ENCODE peak calls at places on chromosomes 5 and 9, in five cellular contexts. One of them, this sample, is unnamed.

GRCh38 chr9:136088481-136088938 is 6.6 kb downstream of the NACC2 start:
- DNase-seq in epithelial cell of proximal tubule: no peak
- DNase-seq in OCI-LY7: no peak
- DNase-seq in fibroblast of villous mesenchyme: no peak
- DNase-seq in fibroblast of mammary gland: no peak
- DNase-seq in this sample: no peak

GRCh38 chr5:96714951-96715451 is 52.8 kb downstream of the CAST start:
- DNase-seq in epithelial cell of proximal tubule: peak; percentile 92
- DNase-seq in OCI-LY7: peak; percentile 7
- DNase-seq in fibroblast of villous mesenchyme: peak; percentile 94
- DNase-seq in fibroblast of mammary gland: peak; percentile 84
- DNase-seq in this sample: peak; percentile 91

GRCh38 chr5:149561848-149562247 is 10.6 kb upstream of the CSNK1A1 start:
- DNase-seq in epithelial cell of proximal tubule: peak; percentile 77
- DNase-seq in OCI-LY7: peak; percentile 17
- DNase-seq in fibroblast of villous mesenchyme: peak; percentile 95
- DNase-seq in fibroblast of mammary gland: peak; percentile 98
- DNase-seq in this sample: peak; percentile 97

GRCh38 chr9:16884952-16885513 is 14.6 kb upstream of the BNC2 start:
- DNase-seq in epithelial cell of proximal tubule: no peak
- DNase-seq in OCI-LY7: no peak
- DNase-seq in fibroblast of villous mesenchyme: peak; percentile 98
- DNase-seq in fibroblast of mammary gland: peak; percentile 85
- DNase-seq in this sample: peak; percentile 57

GRCh38 chr5:159337291-159337974 is 7.1 kb upstream of the IL12B start:
- DNase-seq in epithelial cell of proximal tubule: no peak
- DNase-seq in OCI-LY7: no peak
- DNase-seq in fibroblast of villous mesenchyme: peak; percentile 63
- DNase-seq in fibroblast of mammary gland: peak; percentile 53
- DNase-seq in this sample: peak; percentile 39

GRCh38 chr5:22521521-22521920 is 331.6 kb downstream of the CDH12 start:
- DNase-seq in epithelial cell of proximal tubule: no peak
- DNase-seq in OCI-LY7: no peak
- DNase-seq in fibroblast of villous mesenchyme: no peak
- DNase-seq in fibroblast of mammary gland: no peak
- DNase-seq in this sample: peak; percentile 3

GRCh38 chr5:91464886-91465646 is 81.9 kb upstream of the ARRDC3 start:
- DNase-seq in epithelial cell of proximal tubule: no peak
- DNase-seq in OCI-LY7: no peak
- DNase-seq in fibroblast of villous mesenchyme: no peak
- DNase-seq in fibroblast of mammary gland: no peak
- DNase-seq in this sample: peak; percentile 22

GRCh38 chr5:981466-981865 is 27.1 kb upstream of the NKD2 start:
- DNase-seq in epithelial cell of proximal tubule: no peak
- DNase-seq in OCI-LY7: no peak
- DNase-seq in fibroblast of villous mesenchyme: no peak
- DNase-seq in fibroblast of mammary gland: no peak
- DNase-seq in this sample: no peak

GRCh38 chr5:119239119-119239417 is 116.8 kb upstream of the TNFAIP8 start:
- DNase-seq in epithelial cell of proximal tubule: no peak
- DNase-seq in OCI-LY7: no peak
- DNase-seq in fibroblast of villous mesenchyme: no peak
- DNase-seq in fibroblast of mammary gland: no peak
- DNase-seq in this sample: no peak

GRCh38 chr9:138022756-138023393 is 145.3 kb downstream of the CACNA1B start:
- DNase-seq in epithelial cell of proximal tubule: no peak
- DNase-seq in OCI-LY7: no peak
- DNase-seq in fibroblast of villous mesenchyme: no peak
- DNase-seq in fibroblast of mammary gland: no peak
- DNase-seq in this sample: no peak

GRCh38 chr9:76456202-76456926 is 2.6 kb upstream of the GCNT1 start:
- DNase-seq in epithelial cell of proximal tubule: no peak
- DNase-seq in OCI-LY7: peak; percentile 88
- DNase-seq in fibroblast of villous mesenchyme: peak; percentile 97
- DNase-seq in fibroblast of mammary gland: peak; percentile 18
- DNase-seq in this sample: peak; percentile 56

GRCh38 chr9:91516061-91516460 is 92.4 kb upstream of the NFIL3 start:
- DNase-seq in epithelial cell of proximal tubule: no peak
- DNase-seq in OCI-LY7: no peak
- DNase-seq in fibroblast of villous mesenchyme: no peak
- DNase-seq in fibroblast of mammary gland: no peak
- DNase-seq in this sample: no peak

GRCh38 chr5:176611435-176611834 is 1.5 kb upstream of the GPRIN1 start:
- DNase-seq in epithelial cell of proximal tubule: no peak
- DNase-seq in OCI-LY7: peak; percentile 51
- DNase-seq in fibroblast of villous mesenchyme: peak; percentile 84
- DNase-seq in fibroblast of mammary gland: peak; percentile 85
- DNase-seq in this sample: peak; percentile 92

GRCh38 chr9:4980046-4980727 is 4.9 kb upstream of the JAK2 start:
- DNase-seq in epithelial cell of proximal tubule: no peak
- DNase-seq in OCI-LY7: no peak
- DNase-seq in fibroblast of villous mesenchyme: peak; percentile 56
- DNase-seq in fibroblast of mammary gland: peak; percentile 11
- DNase-seq in this sample: no peak

GRCh38 chr5:157821822-157822622 is 36.9 kb downstream of the CLINT1 start:
- DNase-seq in epithelial cell of proximal tubule: no peak
- DNase-seq in OCI-LY7: no peak
- DNase-seq in fibroblast of villous mesenchyme: peak; percentile 44
- DNase-seq in fibroblast of mammary gland: peak; percentile 58
- DNase-seq in this sample: peak; percentile 43

GRCh38 chr5:124704594-124705284 is 41.7 kb downstream of the ZNF608 start:
- DNase-seq in epithelial cell of proximal tubule: no peak
- DNase-seq in OCI-LY7: peak; percentile 85
- DNase-seq in fibroblast of villous mesenchyme: no peak
- DNase-seq in fibroblast of mammary gland: no peak
- DNase-seq in this sample: no peak

GRCh38 chr5:33969572-33970452 is 14.7 kb downstream of the SLC45A2 start:
- DNase-seq in epithelial cell of proximal tubule: no peak
- DNase-seq in OCI-LY7: peak; percentile 17
- DNase-seq in fibroblast of villous mesenchyme: peak; percentile 72
- DNase-seq in fibroblast of mammary gland: peak; percentile 69
- DNase-seq in this sample: peak; percentile 80

GRCh38 chr9:38026021-38026809 is 42.8 kb downstream of the SHB start:
- DNase-seq in epithelial cell of proximal tubule: no peak
- DNase-seq in OCI-LY7: no peak
- DNase-seq in fibroblast of villous mesenchyme: peak; percentile 93
- DNase-seq in fibroblast of mammary gland: peak; percentile 92
- DNase-seq in this sample: peak; percentile 90

GRCh38 chr9:126588491-126589168 is 25.1 kb upstream of the LMX1B start:
- DNase-seq in epithelial cell of proximal tubule: no peak
- DNase-seq in OCI-LY7: no peak
- DNase-seq in fibroblast of villous mesenchyme: no peak
- DNase-seq in fibroblast of mammary gland: no peak
- DNase-seq in this sample: no peak

GRCh38 chr5:141740885-141741284 is 58.9 kb upstream of the ARAP3 start:
- DNase-seq in epithelial cell of proximal tubule: no peak
- DNase-seq in OCI-LY7: no peak
- DNase-seq in fibroblast of villous mesenchyme: no peak
- DNase-seq in fibroblast of mammary gland: no peak
- DNase-seq in this sample: no peak

GRCh38 chr5:140565780-140566095 is 1.1 kb downstream of the SLC35A4 start:
- DNase-seq in epithelial cell of proximal tubule: no peak
- DNase-seq in OCI-LY7: no peak
- DNase-seq in fibroblast of villous mesenchyme: peak; percentile 57
- DNase-seq in fibroblast of mammary gland: peak; percentile 34
- DNase-seq in this sample: peak; percentile 46
- H3K4me3 ChIP-seq in epithelial cell of proximal tubule: peak overlapping the region; percentile 82
- H3K4me3 ChIP-seq in OCI-LY7: peak overlapping the region; percentile 87
- H3K4me3 ChIP-seq in fibroblast of villous mesenchyme: peak overlapping the region; percentile 97
- H3K4me3 ChIP-seq in fibroblast of mammary gland: peak overlapping the region; percentile 97
- H3K4me3 ChIP-seq in this sample: peak overlapping the region; percentile 90

GRCh38 chr5:18102733-18103132 is 468.5 kb downstream of the TAF11L14 start:
- DNase-seq in epithelial cell of proximal tubule: no peak
- DNase-seq in OCI-LY7: no peak
- DNase-seq in fibroblast of villous mesenchyme: no peak
- DNase-seq in fibroblast of mammary gland: no peak
- DNase-seq in this sample: no peak
- TF ChIP-seq CTCF in epithelial cell of proximal tubule: no peak
- TF ChIP-seq CTCF in OCI-LY7: peak; percentile 51
- TF ChIP-seq CTCF in fibroblast of villous mesenchyme: no peak
- TF ChIP-seq CTCF in fibroblast of mammary gland: no peak
- TF ChIP-seq CTCF in this sample: no peak

DNA sequence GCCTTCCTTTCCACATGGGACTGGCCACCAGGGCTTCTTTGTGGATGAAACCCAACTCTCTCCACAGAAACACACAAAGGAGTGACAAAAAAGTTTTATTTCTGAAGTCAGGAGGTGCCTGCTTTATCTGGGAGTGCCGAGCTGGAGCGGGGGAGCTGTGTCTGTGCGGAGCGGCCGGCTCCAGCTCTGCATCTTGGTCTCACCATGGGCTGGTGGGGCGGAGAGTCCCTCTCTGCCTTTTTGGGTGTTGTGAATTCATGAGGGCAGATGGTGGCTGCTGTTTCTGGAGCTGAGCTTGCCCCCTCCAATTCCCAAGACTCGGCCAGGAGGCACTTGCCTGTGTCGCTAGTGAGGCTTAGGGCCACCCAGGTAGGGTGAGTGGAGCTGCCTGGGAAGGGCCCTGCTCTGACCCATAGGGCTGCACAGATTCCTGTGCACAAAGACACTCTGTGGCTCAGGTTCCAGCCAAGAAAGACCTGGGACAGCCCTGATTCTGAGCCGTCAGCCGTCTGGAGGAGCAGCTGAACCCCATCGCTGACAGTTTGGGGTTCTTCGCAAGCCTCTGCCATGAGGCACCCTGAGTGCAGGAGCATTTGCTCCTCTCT is 1.4 kb downstream of the DBH start:
- DNase-seq in epithelial cell of proximal tubule: no peak
- DNase-seq in OCI-LY7: no peak
- DNase-seq in fibroblast of villous mesenchyme: no peak
- DNase-seq in fibroblast of mammary gland: no peak
- DNase-seq in this sample: no peak
- H3K4me3 ChIP-seq in epithelial cell of proximal tubule: no peak overlapping the region
- H3K4me3 ChIP-seq in OCI-LY7: no peak overlapping the region
- H3K4me3 ChIP-seq in fibroblast of villous mesenchyme: no peak overlapping the region
- H3K4me3 ChIP-seq in fibroblast of mammary gland: no peak overlapping the region
- H3K4me3 ChIP-seq in this sample: no peak overlapping the region

GRCh38 chr9:97636903-97637302 is 3.3 kb downstream of the NCBP1 start:
- DNase-seq in epithelial cell of proximal tubule: no peak
- DNase-seq in OCI-LY7: no peak
- DNase-seq in fibroblast of villous mesenchyme: no peak
- DNase-seq in fibroblast of mammary gland: no peak
- DNase-seq in this sample: no peak

GRCh38 chr9:97640290-97640689 is 6.7 kb downstream of the NCBP1 start:
- DNase-seq in epithelial cell of proximal tubule: no peak
- DNase-seq in OCI-LY7: no peak
- DNase-seq in fibroblast of villous mesenchyme: no peak
- DNase-seq in fibroblast of mammary gland: no peak
- DNase-seq in this sample: no peak

GRCh38 chr9:97633859-97634485 is 351 bp downstream of the NCBP1 start:
- DNase-seq in epithelial cell of proximal tubule: no peak
- DNase-seq in OCI-LY7: peak; percentile 28
- DNase-seq in fibroblast of villous mesenchyme: peak; percentile 23
- DNase-seq in fibroblast of mammary gland: no peak
- DNase-seq in this sample: no peak

GRCh38 chr9:97635026-97635425 is 1.4 kb downstream of the NCBP1 start:
- DNase-seq in epithelial cell of proximal tubule: no peak
- DNase-seq in OCI-LY7: no peak
- DNase-seq in fibroblast of villous mesenchyme: no peak
- DNase-seq in fibroblast of mammary gland: no peak
- DNase-seq in this sample: no peak

DNA sequence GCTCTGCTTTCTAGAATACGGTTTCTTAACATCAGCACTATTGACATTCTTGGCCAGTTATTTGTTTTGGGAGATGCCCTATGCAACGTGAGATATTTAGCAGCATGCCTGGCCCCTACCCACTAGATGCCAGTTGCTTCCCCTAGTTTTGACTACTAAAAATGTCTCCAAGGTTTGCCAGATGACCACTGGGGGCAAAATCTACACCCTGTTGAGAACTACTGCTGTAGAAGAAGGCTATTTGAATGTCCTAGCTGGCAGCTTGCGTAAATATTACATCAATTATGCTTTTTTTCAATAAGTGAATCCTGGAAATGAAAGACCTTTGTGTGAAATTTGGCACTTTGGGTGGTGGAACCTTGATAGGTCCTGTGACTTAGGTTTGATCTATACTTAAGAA is 5.0 kb downstream of the NCBP1 start:
- DNase-seq in epithelial cell of proximal tubule: no peak
- DNase-seq in OCI-LY7: peak; percentile 6
- DNase-seq in fibroblast of villous mesenchyme: no peak
- DNase-seq in fibroblast of mammary gland: no peak
- DNase-seq in this sample: no peak
- TF ChIP-seq CTCF in epithelial cell of proximal tubule: peak; percentile 38
- TF ChIP-seq CTCF in OCI-LY7: peak; percentile 56
- TF ChIP-seq CTCF in fibroblast of villous mesenchyme: peak; percentile 12
- TF ChIP-seq CTCF in fibroblast of mammary gland: peak; percentile 21
- TF ChIP-seq CTCF in this sample: peak; percentile 17

This sample was measured in cardiac fibroblast.